ENCODE peak calls at places on chromosomes 6 and 20, in five cellular contexts. B is NCI-H187 treated with DMSO at 0.1 percent for 48 hours, M is NCI-H774, H is NCI-H2081, G is type B pancreatic cell. Q is an unnamed sample.

GRCh38 chr20:47310729-47311128 is 45.8 kb downstream of the ZMYND8 start:
- DNase-seq in H (no peak), B (no peak), G (no peak), M (no peak), Q (no peak)

GRCh38 chr20:23878787-23879186 is 761 bp downstream of the CST5 start:
- DNase-seq in M (no peak), H (no peak), G (no peak), B (no peak), Q (no peak)

GRCh38 chr20:57514273-57514751 is 10.6 kb downstream of the CTCFL start:
- DNase-seq in H (peak), B (no peak), G (no peak), M (peak), Q (peak)

GRCh38 chr6:149236584-149236983 is 80.9 kb upstream of the TAB2 start:
- DNase-seq in G (no peak), M (peak), H (peak), B (no peak), Q (no peak)

GRCh38 chr6:148973809-148974208 is 227.0 kb downstream of the UST start:
- DNase-seq in G (no peak), H (peak), M (no peak), B (no peak), Q (no peak)

GRCh38 chr20:52031206-52031573 is 160.4 kb downstream of the ZFP64 start:
- DNase-seq in M (no peak), B (no peak), G (no peak), H (no peak), Q (no peak)

GRCh38 chr6:159646731-159647130 is 46.3 kb downstream of the SOD2 start:
- DNase-seq in B (no peak), G (no peak), M (no peak), H (no peak), Q (no peak)

GRCh38 chr6:30334077-30334476 is 7.3 kb downstream of the TRIM39 start:
- DNase-seq in B (no peak), H (no peak), M (no peak), G (no peak), Q (no peak)

GRCh38 chr6:162871966-162872365 is 144.2 kb downstream of the PACRG start:
- DNase-seq in B (no peak), G (no peak), H (no peak), M (no peak), Q (no peak)

GRCh38 chr6:80425089-80425823 is 318.8 kb downstream of the BCKDHB start:
- DNase-seq in B (no peak), M (no peak), G (no peak), H (no peak), Q (no peak)

Q was measured in RWPE1.